ENCODE peak calls at places on chromosomes 4 and X, in ten cellular contexts. L is stimulated activated CD8-positive, alpha-beta memory T cell treated with anti-CD3 and anti-CD28 coated beads, Interleukin-4, amount 100 ng/mL, for 1 hour; T is left lung; S is foreskin melanocyte; V is amniotic stem cell; M is mesendoderm; P is upper lobe of left lung; B is caudate nucleus; X is GM13976; C is HS-5. D is an unnamed sample.

GRCh38 chrX:29275928-29276327 is 688.7 kb downstream of the IL1RAPL1 start:
- DNase-seq in P (no peak), C (no peak), T (no peak), M (no peak), L (no peak), B (no peak), X (no peak), S (no peak), V (no peak), D (no peak)

GRCh38 chr4:74822603-74823002 is 28.3 kb upstream of the BTC start:
- DNase-seq in L (no peak), M (no peak), C (no peak), T (no peak), X (no peak), V (no peak), P (no peak), S (no peak), B (no peak), D (no peak)

GRCh38 chrX:124030520-124030919 is 69.0 kb downstream of the STAG2 start:
- DNase-seq in S (no peak), M (no peak), P (no peak), L (no peak), B (no peak), T (no peak), X (peak), C (no peak), V (no peak), D (no peak)

GRCh38 chr4:155207534-155208257 is 740 bp upstream of the NPY2R start:
- DNase-seq in P (no peak), C (no peak), L (no peak), B (no peak), V (no peak), S (no peak), M (peak), X (no peak), T (peak), D (peak)

GRCh38 chrX:109624641-109625311 is at the start of gene KCNE5:
- DNase-seq in L (no peak), C (no peak), V (no peak), P (no peak), T (peak), B (peak), S (no peak), X (no peak), M (peak), D (no peak)

GRCh38 chrX:115912372-115912897 is 258.1 kb upstream of the AGTR2 start:
- DNase-seq in P (no peak), L (no peak), V (no peak), M (peak), B (no peak), T (no peak), X (no peak), S (no peak), C (no peak), D (no peak)

GRCh38 chr4:174316546-174316945 is 32.8 kb downstream of the CEP44 start:
- DNase-seq in M (no peak), T (no peak), P (no peak), S (no peak), B (no peak), C (no peak), L (no peak), V (no peak), X (no peak), D (no peak)

GRCh38 chr4:73451404-73451803 is 15.4 kb downstream of the AFP start:
- DNase-seq in X (no peak), T (no peak), C (no peak), P (no peak), V (no peak), B (no peak), L (no peak), M (peak), S (no peak), D (no peak)

GRCh38 chr4:3766791-3767561 is 791 bp downstream of the ADRA2C start:
- DNase-seq in T (no peak), B (no peak), X (no peak), L (no peak), M (peak), C (no peak), V (no peak), P (no peak), S (peak), D (no peak)

GRCh38 chr4:76781698-76782595 is 116.0 kb downstream of the SOWAHB start:
- DNase-seq in V (peak), P (no peak), X (peak), T (no peak), C (peak), B (no peak), M (peak), L (no peak), S (no peak), D (no peak)

GRCh38 chrX:15911729-15912550 is 57.3 kb upstream of the AP1S2 start:
- DNase-seq in V (no peak), L (no peak), B (no peak), P (peak), C (no peak), M (no peak), X (peak), S (no peak), T (no peak), D (no peak)

GRCh38 chr4:2396781-2397368 is 21.6 kb downstream of the ZFYVE28 start:
- DNase-seq in M (no peak), B (no peak), X (no peak), V (no peak), S (no peak), P (no peak), C (no peak), T (no peak), L (no peak), D (no peak)

GRCh38 chr4:121706595-121707021 is 9.8 kb upstream of the ANXA5 start:
- DNase-seq in T (no peak), L (no peak), M (no peak), P (no peak), V (no peak), B (no peak), S (no peak), C (no peak), X (no peak), D (no peak)

GRCh38 chrX:10574663-10575062 is 45.7 kb downstream of the MID1 start:
- DNase-seq in M (no peak), V (no peak), B (no peak), S (peak), L (no peak), T (no peak), C (no peak), P (no peak), X (no peak), D (no peak)

GRCh38 chr4:164572877-164573279 is 181.1 kb upstream of the SMIM31 start:
- DNase-seq in M (no peak), L (no peak), B (no peak), V (no peak), T (no peak), P (no peak), C (peak), S (no peak), X (no peak), D (peak)

GRCh38 chrX:129318375-129318774 is 204.9 kb downstream of the SMARCA1 start:
- DNase-seq in S (peak), P (no peak), V (peak), M (peak), C (no peak), B (no peak), X (peak), T (no peak), L (no peak), D (no peak)